ENCODE peak calls at places on chromosome 20, in four cellular contexts. H, W, V and D are unnamed samples.
A peak's percentile ranks its signal among the peaks of the same experiment; 100 is the strongest.

GRCh38 chr20:57535297-57535696 is 10.4 kb upstream of the CTCFL start:
- DNase-seq in H (no peak), W (no peak), V (no peak), D (no peak)

GRCh38 chr20:34834459-34834893 is 9.0 kb upstream of the NCOA6 start:
- DNase-seq in H (peak; percentile 45), W (no peak), V (peak; percentile 40), D (peak; percentile 46)

GRCh38 chr20:37242503-37242902 is 19.1 kb downstream of the GHRH start:
- DNase-seq in H (no peak), W (no peak), V (no peak), D (no peak)

GRCh38 chr20:271069-271468 is 13.5 kb downstream of the DEFB132 start:
- DNase-seq in H (no peak), W (no peak), V (no peak), D (no peak)

GRCh38 chr20:48879609-48880008 is 41.9 kb upstream of the ARFGEF2 start:
- DNase-seq in H (no peak), W (no peak), V (no peak), D (no peak)

GRCh38 chr20:58306421-58307261 is 2.9 kb upstream of the RAB22A start:
- DNase-seq in H (peak; percentile 76), W (peak; percentile 85), V (no peak), D (peak; percentile 30)

GRCh38 chr20:44695295-44696230 is 19.6 kb upstream of the CCN5 start:
- DNase-seq in H (peak; percentile 85), W (no peak), V (no peak), D (no peak)

GRCh38 chr20:34312024-34312460 is 8.9 kb upstream of the AHCY start:
- DNase-seq in H (no peak), W (no peak), V (no peak), D (no peak)

GRCh38 chr20:51712501-51713212 is 55.5 kb downstream of the ATP9A start:
- DNase-seq in H (peak; percentile 39), W (no peak), V (peak; percentile 28), D (peak; percentile 49)

GRCh38 chr20:3908667-3909066 is 19.5 kb downstream of the PANK2 start:
- DNase-seq in H (no peak), W (no peak), V (no peak), D (no peak)

GRCh38 chr20:61753196-61753942 is 312.3 kb downstream of the TAF4 start:
- DNase-seq in H (peak; percentile 55), W (no peak), V (no peak), D (no peak)

GRCh38 chr20:58196402-58197184 is 31.9 kb downstream of the ANKRD60 start:
- DNase-seq in H (no peak), W (no peak), V (no peak), D (no peak)

GRCh38 chr20:46215913-46216707 is 92.2 kb downstream of the CDH22 start:
- DNase-seq in H (peak; percentile 28), W (no peak), V (peak; percentile 80), D (peak; percentile 70)

GRCh38 chr20:309306-309840 is 12.0 kb downstream of the ZCCHC3 start:
- DNase-seq in H (peak; percentile 29), W (no peak), V (no peak), D (no peak)

GRCh38 chr20:5159928-5160327 is 33.1 kb downstream of the CDS2 start:
- DNase-seq in H (no peak), W (no peak), V (no peak), D (no peak)

GRCh38 chr20:46132705-46133120 is 14.6 kb downstream of the CD40 start:
- DNase-seq in H (peak; percentile 43), W (no peak), V (peak; percentile 84), D (peak; percentile 61)

GRCh38 chr20:25859649-25860530 is 163.2 kb upstream of the ZNF337 start:
- DNase-seq in H (no peak), W (no peak), V (peak; percentile 38), D (no peak)

GRCh38 chr20:53408728-53409157 is 184.9 kb downstream of the ZNF217 start:
- DNase-seq in H (peak; percentile 3), W (no peak), V (no peak), D (no peak)

GRCh38 chr20:56393133-56393472 is 658 bp downstream of the CSTF1 start:
- DNase-seq in H (no peak), W (no peak), V (no peak), D (peak; percentile 7)

GRCh38 chr20:38275815-38276550 is 15.4 kb upstream of the KIAA1755 start:
- DNase-seq in H (peak; percentile 96), W (no peak), V (no peak), D (peak; percentile 25)
- TF ChIP-seq ELK1 in H (no peak), W (no peak), V (no peak), D (no peak)

DNA sequence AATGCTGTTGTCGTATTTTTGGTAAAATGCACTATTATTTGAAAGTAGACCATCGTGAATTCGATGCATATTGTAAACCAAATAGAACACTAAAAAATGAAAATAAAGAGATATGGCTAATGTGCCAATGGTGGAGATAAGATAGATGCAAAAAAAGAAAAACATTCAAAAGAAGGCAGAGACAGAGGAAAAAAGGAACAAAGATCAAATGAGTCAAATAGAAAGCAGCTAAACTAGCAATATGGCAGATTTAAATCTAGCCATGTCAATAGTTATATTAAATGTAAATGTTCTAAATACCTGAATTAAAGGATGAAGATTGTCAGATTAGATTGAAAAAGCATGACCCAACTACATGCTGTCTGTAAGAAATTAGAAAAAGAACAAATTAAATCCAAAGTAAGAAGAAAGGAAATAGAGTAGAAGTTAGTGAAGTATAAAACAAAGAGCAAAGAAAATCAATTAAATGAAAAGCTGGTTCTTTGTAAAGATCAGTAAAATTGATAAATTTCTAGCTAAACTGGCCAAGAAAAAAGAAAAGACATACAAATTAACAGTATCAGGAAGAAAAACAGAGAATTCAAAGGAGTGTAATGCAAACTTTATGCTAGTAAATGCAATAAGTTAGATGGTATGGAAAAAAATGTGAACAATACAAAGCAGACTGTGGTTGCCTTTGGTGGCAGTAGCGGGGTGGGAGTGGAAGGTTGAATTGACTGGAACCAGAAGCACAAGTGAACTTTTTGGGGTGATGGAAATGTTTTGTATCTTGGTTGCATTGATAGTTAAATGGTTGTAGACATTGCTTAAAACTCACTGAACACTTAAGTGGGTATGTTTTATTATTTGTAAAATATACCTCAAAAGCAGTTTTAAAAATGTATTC is 44.8 kb downstream of the PTPN1 start:
- DNase-seq in H (no peak), W (no peak), V (no peak), D (no peak)
- TF ChIP-seq ELK1 in H (no peak), W (no peak), V (no peak), D (no peak)

GRCh38 chr20:62900692-62901584 is 25.4 kb downstream of the DIDO1 start:
- DNase-seq in H (no peak), W (no peak), V (no peak), D (peak; percentile 49)
- TF ChIP-seq ELK1 in H (no peak), W (no peak), V (no peak), D (no peak)

DNA sequence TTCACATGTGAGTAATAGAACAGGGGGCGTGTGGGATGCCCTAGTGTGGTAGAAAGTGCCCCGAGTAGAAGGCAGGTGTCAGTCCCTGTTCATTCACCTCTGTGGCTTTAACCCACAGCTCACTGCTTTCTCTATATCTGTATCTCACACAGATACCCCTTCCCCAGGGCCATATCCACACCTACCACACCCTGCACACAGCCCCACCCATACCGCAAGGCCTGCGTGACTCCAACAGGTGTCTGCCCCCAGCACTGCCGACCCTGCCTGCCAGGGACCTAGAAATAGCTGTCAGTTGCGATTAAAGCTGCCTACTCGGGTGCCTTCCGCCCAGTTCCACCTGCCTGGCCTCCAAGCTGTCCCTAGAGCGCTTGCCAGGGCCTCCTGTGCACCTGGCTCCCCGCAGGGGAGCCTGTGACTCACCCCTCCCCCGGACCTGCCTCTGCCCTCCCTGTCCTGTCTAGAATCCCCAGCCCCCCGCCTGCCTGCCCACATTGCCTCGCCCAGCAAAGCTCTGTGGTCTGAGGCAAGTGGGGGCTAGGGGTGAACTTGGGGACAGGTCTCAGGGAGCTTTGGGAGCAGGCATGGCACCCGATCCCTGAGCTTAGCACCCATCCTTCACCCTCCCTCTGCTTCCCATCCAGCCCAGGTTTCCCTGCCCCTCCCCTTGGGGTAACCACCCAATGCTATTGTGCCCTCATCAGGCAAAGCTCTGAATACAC is 38.3 kb upstream of the ID1 start:
- DNase-seq in H (no peak), W (no peak), V (no peak), D (no peak)
- TF ChIP-seq ELK1 in H (no peak), W (no peak), V (no peak), D (no peak)

GRCh38 chr20:42346771-42347170 is 728.6 kb upstream of the CHD6 start:
- DNase-seq in H (no peak), W (no peak), V (no peak), D (no peak)

GRCh38 chr20:42352096-42352495 is 733.9 kb upstream of the CHD6 start:
- DNase-seq in H (no peak), W (no peak), V (no peak), D (no peak)

GRCh38 chr20:42350521-42350920 is 732.3 kb upstream of the CHD6 start:
- DNase-seq in H (no peak), W (no peak), V (no peak), D (no peak)
- TF ChIP-seq ELK1 in H (no peak), W (no peak), V (no peak), D (no peak)